ENCODE peak calls at places on chromosomes 16 and 17, in eight cellular contexts. V is ascending aorta, A is lower lobe of right lung, E is OCI-LY7, T is B cell, Z is heart left ventricle, G is fibroblast of the aortic adventitia, B is HFFc6. D is an unnamed sample.

GRCh38 chr16:47260496-47260895 is 116.8 kb upstream of the NETO2 start:
- DNase-seq in V (no peak), G (no peak), A (no peak), Z (no peak), T (no peak), B (no peak), E (no peak), D (no peak)

GRCh38 chr16:68995011-68995504 is 110.4 kb upstream of the HAS3 start:
- DNase-seq in Z (no peak), G (peak; percentile 55), B (peak; percentile 69), A (no peak), T (no peak), E (no peak), V (no peak), D (no peak)

GRCh38 chr17:77844681-77845080 is 113.8 kb upstream of the TNRC6C start:
- DNase-seq in G (no peak), T (no peak), E (no peak), B (no peak), Z (peak; percentile 19), V (peak; percentile 54), A (peak; percentile 17), D (no peak)

GRCh38 chr16:22070361-22071351 is 21.7 kb upstream of the VWA3A start:
- DNase-seq in B (no peak), V (no peak), G (peak; percentile 77), T (no peak), Z (no peak), E (no peak), A (no peak), D (no peak)

GRCh38 chr16:85528528-85529387 is 84.4 kb upstream of the GSE1 start:
- DNase-seq in V (no peak), Z (no peak), T (peak; percentile 72), G (no peak), E (peak; percentile 79), B (no peak), A (no peak), D (no peak)

GRCh38 chr17:58249270-58250133 is 11.1 kb downstream of the LPO start:
- DNase-seq in E (peak; percentile 48), A (peak; percentile 80), G (peak; percentile 51), T (peak; percentile 94), Z (peak; percentile 66), B (peak; percentile 13), V (peak; percentile 74), D (peak; percentile 93)

GRCh38 chr16:88781140-88782077 is 3.6 kb downstream of the PIEZO1 start:
- DNase-seq in E (peak; percentile 58), A (peak; percentile 85), B (no peak), T (peak; percentile 78), G (no peak), Z (no peak), V (no peak), D (peak; percentile 83)

GRCh38 chr17:8870406-8871040 is 3.0 kb upstream of the PIK3R6 start:
- DNase-seq in V (peak; percentile 55), E (no peak), A (no peak), T (no peak), G (no peak), B (no peak), Z (no peak), D (no peak)

GRCh38 chr17:81508639-81509047 is 4.0 kb downstream of the ACTG1 start:
- DNase-seq in Z (peak; percentile 33), G (peak; percentile 58), T (no peak), B (no peak), A (no peak), E (peak; percentile 30), V (no peak), D (no peak)

GRCh38 chr17:75430159-75430748 is 24.8 kb upstream of the GRB2 start:
- DNase-seq in E (no peak), B (peak; percentile 25), T (no peak), Z (no peak), V (no peak), G (peak; percentile 60), A (no peak), D (no peak)

GRCh38 chr17:17032131-17032692 is 10.0 kb upstream of the MPRIP start:
- DNase-seq in G (peak; percentile 70), A (peak; percentile 77), T (no peak), V (peak; percentile 87), B (peak; percentile 87), E (no peak), Z (peak; percentile 80), D (no peak)

GRCh38 chr17:62076864-62077788 is 12.0 kb upstream of the MED13 start:
- DNase-seq in Z (no peak), E (no peak), A (no peak), G (no peak), V (no peak), T (no peak), B (no peak), D (no peak)

GRCh38 chr16:87383522-87384161 is at the start of gene FBXO31:
- DNase-seq in T (peak; percentile 93), Z (peak; percentile 86), V (peak; percentile 90), A (peak; percentile 88), G (peak; percentile 94), E (peak; percentile 90), B (peak; percentile 90), D (peak; percentile 92)
- TF ChIP-seq CTCF in T (no peak), Z (no peak), V (no peak), A (no peak), G (no peak), E (no peak), B (peak; percentile 26), D (peak; percentile 10)

DNA sequence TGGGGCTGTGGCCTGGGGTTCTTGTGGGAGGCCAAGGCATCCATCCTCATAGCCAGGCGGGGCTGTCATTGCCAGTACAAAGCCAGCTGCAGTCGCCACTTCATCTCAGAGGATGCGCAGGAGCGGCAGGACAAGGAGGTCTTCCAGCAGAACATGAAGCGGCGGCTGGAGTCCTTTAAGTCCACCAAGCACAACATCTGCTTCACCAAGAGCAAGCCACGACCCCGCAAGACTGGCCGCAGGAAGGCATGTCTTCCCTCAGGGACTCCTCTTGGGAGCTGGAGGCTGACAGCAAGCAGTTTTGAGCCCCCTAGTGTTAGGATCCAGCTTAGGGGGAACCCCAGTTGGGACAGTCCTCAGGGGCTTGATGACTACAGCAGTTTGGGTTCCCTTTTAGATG is 15.1 kb upstream of the PLEKHG4 start:
- DNase-seq in A (peak; percentile 36), E (no peak), B (no peak), G (no peak), T (no peak), V (no peak), Z (peak; percentile 9), D (no peak)
- TF ChIP-seq CTCF in A (no peak), E (peak; percentile 48), B (peak; percentile 42), G (no peak), T (no peak), V (no peak), Z (no peak), D (peak; percentile 13)

DNA sequence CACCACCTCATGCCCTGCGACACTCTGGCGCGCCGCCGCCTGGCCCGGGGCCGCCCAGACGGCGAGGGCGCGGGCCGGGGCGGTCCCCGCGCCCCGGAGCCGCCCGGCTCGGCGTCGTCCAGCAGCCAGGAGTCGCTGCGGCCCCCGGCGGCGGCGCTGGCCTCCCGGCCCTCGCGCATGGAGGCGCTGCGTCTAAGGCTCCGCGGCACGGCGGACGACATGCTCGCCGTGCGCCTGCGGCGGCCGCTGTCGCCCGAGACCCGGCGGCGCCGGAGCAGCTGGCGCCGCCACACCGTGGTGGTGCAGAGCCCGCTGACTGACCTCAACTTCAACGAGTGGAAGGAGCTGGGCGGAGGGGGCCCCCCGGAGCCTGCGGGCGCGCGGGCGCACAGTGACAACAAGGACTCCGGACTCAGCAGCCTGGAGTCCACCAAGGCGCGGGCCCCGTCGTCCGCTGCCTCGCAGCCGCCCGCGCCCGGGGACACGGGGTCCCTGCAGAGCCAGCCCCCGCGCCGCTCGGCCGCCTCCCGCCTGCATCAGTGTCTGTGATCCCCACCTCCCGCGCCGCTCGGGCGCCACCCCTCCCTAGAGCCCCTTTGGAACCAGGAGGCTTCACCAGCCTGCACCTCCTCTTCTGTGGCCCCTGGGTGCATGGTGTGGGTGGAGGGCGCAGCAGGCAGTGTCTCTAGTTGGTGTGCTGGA is 82.3 kb downstream of the ARHGAP23 start:
- DNase-seq in T (peak; percentile 62), Z (peak; percentile 58), B (peak; percentile 28), V (no peak), E (no peak), G (no peak), A (no peak), D (peak; percentile 62)
- TF ChIP-seq CTCF in T (no peak), Z (no peak), B (no peak), V (no peak), E (no peak), G (no peak), A (no peak), D (peak; percentile 11)

DNA sequence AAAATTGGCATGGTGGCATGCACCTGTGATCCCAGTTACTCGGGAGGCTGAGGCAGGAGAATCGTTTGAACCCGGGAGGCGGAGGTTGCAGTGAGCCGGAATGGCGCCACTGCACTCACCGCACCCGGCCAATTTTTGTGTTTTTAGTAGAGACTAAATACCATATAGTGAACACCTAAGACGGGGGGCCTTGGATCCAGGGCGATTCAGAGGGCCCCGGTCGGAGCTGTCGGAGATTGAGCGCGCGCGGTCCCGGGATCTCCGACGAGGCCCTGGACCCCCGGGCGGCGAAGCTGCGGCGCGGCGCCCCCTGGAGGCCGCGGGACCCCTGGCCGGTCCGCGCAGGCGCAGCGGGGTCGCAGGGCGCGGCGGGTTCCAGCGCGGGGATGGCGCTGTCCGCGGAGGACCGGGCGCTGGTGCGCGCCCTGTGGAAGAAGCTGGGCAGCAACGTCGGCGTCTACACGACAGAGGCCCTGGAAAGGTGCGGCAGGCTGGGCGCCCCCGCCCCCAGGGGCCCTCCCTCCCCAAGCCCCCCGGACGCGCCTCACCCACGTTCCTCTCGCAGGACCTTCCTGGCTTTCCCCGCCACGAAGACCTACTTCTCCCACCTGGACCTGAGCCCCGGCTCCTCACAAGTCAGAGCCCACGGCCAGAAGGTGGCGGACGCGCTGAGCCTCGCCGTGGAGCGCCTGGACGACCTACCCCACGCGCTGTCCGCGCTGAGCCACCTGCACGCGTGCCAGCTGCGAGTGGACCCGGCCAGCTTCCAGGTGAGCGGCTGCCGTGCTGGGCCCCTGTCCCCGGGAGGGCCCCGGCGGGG is at the start of gene HBQ1:
- DNase-seq in Z (no peak), V (no peak), E (no peak), T (peak; percentile 84), B (no peak), G (no peak), A (no peak), D (peak; percentile 78)
- TF ChIP-seq CTCF in Z (no peak), V (peak; percentile 3), E (no peak), T (peak; percentile 63), B (peak; percentile 77), G (peak; percentile 18), A (peak; percentile 36), D (peak; percentile 67)

D was measured in GM13977.